ENCODE peak calls at places on chromosomes 12 and 14, in eight cellular contexts. F, J, C, E, A, W, O and U are unnamed samples.
A peak's percentile ranks its signal among the peaks of the same experiment; 100 is the strongest.

GRCh38 chr12:64042901-64043300 is 179.2 kb downstream of the KICS2 start:
- DNase-seq in F (no peak), J (no peak), W (no peak), A (no peak), C (no peak), E (no peak), O (no peak), U (no peak)

GRCh38 chr12:120639771-120640721 is at the start of gene CABP1:
- DNase-seq in C (peak; percentile 59), F (no peak), E (no peak), A (peak; percentile 65), J (peak; percentile 31), O (peak; percentile 65), W (peak; percentile 55), U (peak; percentile 70)

GRCh38 chr12:56014205-56014604 is 6.6 kb upstream of the IKZF4 start:
- DNase-seq in C (peak; percentile 4), W (no peak), J (no peak), A (no peak), O (no peak), E (no peak), F (no peak), U (no peak)

GRCh38 chr12:11607313-11608081 is 42.0 kb upstream of the ETV6 start:
- DNase-seq in A (no peak), C (no peak), F (no peak), E (no peak), W (no peak), O (no peak), J (no peak), U (no peak)

GRCh38 chr12:95942532-95943230 is at the start of gene CCDC38:
- DNase-seq in C (peak; percentile 89), W (peak; percentile 91), O (peak; percentile 83), F (peak; percentile 45), J (peak; percentile 61), E (peak; percentile 93), A (peak; percentile 84), U (peak; percentile 87)

GRCh38 chr14:40219032-40219431 is 786.8 kb upstream of the FBXO33 start:
- DNase-seq in W (no peak), J (no peak), E (no peak), O (no peak), C (no peak), F (no peak), A (no peak), U (no peak)

GRCh38 chr14:22627506-22628263 is 16.5 kb downstream of the OR6J1 start:
- DNase-seq in O (no peak), W (no peak), F (no peak), A (no peak), E (no peak), J (no peak), C (no peak), U (no peak)

GRCh38 chr14:32480337-32480736 is 151.2 kb downstream of the AKAP6 start:
- DNase-seq in O (no peak), A (no peak), C (no peak), J (no peak), F (no peak), W (no peak), E (no peak), U (no peak)

GRCh38 chr12:65278576-65279386 is at the start of gene MSRB3:
- DNase-seq in O (peak; percentile 76), W (peak; percentile 45), F (peak; percentile 37), E (peak; percentile 75), J (peak; percentile 70), C (no peak), A (peak; percentile 12), U (no peak)